ENCODE peak calls at places on chromosome 10, in nine cellular contexts. One of them, this sample, is unnamed.
A peak's percentile ranks its signal among the peaks of the same experiment; 100 is the strongest.

GRCh38 chr10:126387931-126388911 is at the start of gene ADAM12:
- DNase-seq in activated T-cell treated with anti-CD3 and anti-CD28 coated beads for 4 hours: no peak
- DNase-seq in activated CD4-positive, alpha-beta T cell treated with anti-CD3 and anti-CD28 coated beads, Interleukin-2, amount 50 U/mL, for 24 hours: no peak
- DNase-seq in effector memory CD8-positive, alpha-beta T cell: peak; percentile 20
- DNase-seq in stimulated activated effector memory CD8-positive, alpha-beta T cell treated with anti-CD3 and anti-CD28 coated beads, Interleukin-12 subunit alpha, Interleukin-12 subunit beta, amount 100 ng/mL, for 72 hours: no peak
- DNase-seq in CD8-positive, alpha-beta memory T cell: peak; percentile 16
- DNase-seq in NCI-H345: no peak
- DNase-seq in left lung: no peak
- DNase-seq in HEK293T: no peak
- DNase-seq in this sample: no peak

GRCh38 chr10:131452926-131453771 is 141.6 kb upstream of the TCERG1L start:
- DNase-seq in HEK293T: no peak
- DNase-seq in activated CD4-positive, alpha-beta T cell treated with anti-CD3 and anti-CD28 coated beads, Interleukin-2, amount 50 U/mL, for 24 hours: no peak
- DNase-seq in CD8-positive, alpha-beta memory T cell: no peak
- DNase-seq in left lung: no peak
- DNase-seq in stimulated activated effector memory CD8-positive, alpha-beta T cell treated with anti-CD3 and anti-CD28 coated beads, Interleukin-12 subunit alpha, Interleukin-12 subunit beta, amount 100 ng/mL, for 72 hours: no peak
- DNase-seq in NCI-H345: no peak
- DNase-seq in activated T-cell treated with anti-CD3 and anti-CD28 coated beads for 4 hours: no peak
- DNase-seq in effector memory CD8-positive, alpha-beta T cell: no peak
- DNase-seq in this sample: no peak

GRCh38 chr10:77504870-77505257 is 132.7 kb downstream of the KCNMA1 start:
- DNase-seq in activated CD4-positive, alpha-beta T cell treated with anti-CD3 and anti-CD28 coated beads, Interleukin-2, amount 50 U/mL, for 24 hours: no peak
- DNase-seq in CD8-positive, alpha-beta memory T cell: no peak
- DNase-seq in stimulated activated effector memory CD8-positive, alpha-beta T cell treated with anti-CD3 and anti-CD28 coated beads, Interleukin-12 subunit alpha, Interleukin-12 subunit beta, amount 100 ng/mL, for 72 hours: no peak
- DNase-seq in HEK293T: no peak
- DNase-seq in activated T-cell treated with anti-CD3 and anti-CD28 coated beads for 4 hours: no peak
- DNase-seq in left lung: peak; percentile 49
- DNase-seq in NCI-H345: no peak
- DNase-seq in effector memory CD8-positive, alpha-beta T cell: no peak
- DNase-seq in this sample: peak; percentile 89

GRCh38 chr10:77355844-77356243 is 281.8 kb downstream of the KCNMA1 start:
- DNase-seq in NCI-H345: no peak
- DNase-seq in left lung: no peak
- DNase-seq in activated T-cell treated with anti-CD3 and anti-CD28 coated beads for 4 hours: no peak
- DNase-seq in effector memory CD8-positive, alpha-beta T cell: no peak
- DNase-seq in stimulated activated effector memory CD8-positive, alpha-beta T cell treated with anti-CD3 and anti-CD28 coated beads, Interleukin-12 subunit alpha, Interleukin-12 subunit beta, amount 100 ng/mL, for 72 hours: no peak
- DNase-seq in activated CD4-positive, alpha-beta T cell treated with anti-CD3 and anti-CD28 coated beads, Interleukin-2, amount 50 U/mL, for 24 hours: no peak
- DNase-seq in CD8-positive, alpha-beta memory T cell: no peak
- DNase-seq in HEK293T: no peak
- DNase-seq in this sample: no peak

GRCh38 chr10:53403688-53404087 is 631.1 kb upstream of the MBL2 start:
- DNase-seq in left lung: no peak
- DNase-seq in effector memory CD8-positive, alpha-beta T cell: no peak
- DNase-seq in NCI-H345: peak; percentile 37
- DNase-seq in HEK293T: no peak
- DNase-seq in stimulated activated effector memory CD8-positive, alpha-beta T cell treated with anti-CD3 and anti-CD28 coated beads, Interleukin-12 subunit alpha, Interleukin-12 subunit beta, amount 100 ng/mL, for 72 hours: no peak
- DNase-seq in activated CD4-positive, alpha-beta T cell treated with anti-CD3 and anti-CD28 coated beads, Interleukin-2, amount 50 U/mL, for 24 hours: no peak
- DNase-seq in CD8-positive, alpha-beta memory T cell: no peak
- DNase-seq in activated T-cell treated with anti-CD3 and anti-CD28 coated beads for 4 hours: no peak
- DNase-seq in this sample: peak; percentile 31

GRCh38 chr10:42977032-42977416 is 99.8 kb upstream of the RET start:
- DNase-seq in left lung: peak; percentile 19
- DNase-seq in effector memory CD8-positive, alpha-beta T cell: no peak
- DNase-seq in HEK293T: no peak
- DNase-seq in NCI-H345: no peak
- DNase-seq in stimulated activated effector memory CD8-positive, alpha-beta T cell treated with anti-CD3 and anti-CD28 coated beads, Interleukin-12 subunit alpha, Interleukin-12 subunit beta, amount 100 ng/mL, for 72 hours: no peak
- DNase-seq in CD8-positive, alpha-beta memory T cell: no peak
- DNase-seq in activated CD4-positive, alpha-beta T cell treated with anti-CD3 and anti-CD28 coated beads, Interleukin-2, amount 50 U/mL, for 24 hours: no peak
- DNase-seq in activated T-cell treated with anti-CD3 and anti-CD28 coated beads for 4 hours: no peak
- DNase-seq in this sample: no peak

GRCh38 chr10:127441350-127442219 is 107.5 kb upstream of the NPS start:
- DNase-seq in NCI-H345: no peak
- DNase-seq in left lung: no peak
- DNase-seq in activated T-cell treated with anti-CD3 and anti-CD28 coated beads for 4 hours: no peak
- DNase-seq in effector memory CD8-positive, alpha-beta T cell: no peak
- DNase-seq in HEK293T: no peak
- DNase-seq in stimulated activated effector memory CD8-positive, alpha-beta T cell treated with anti-CD3 and anti-CD28 coated beads, Interleukin-12 subunit alpha, Interleukin-12 subunit beta, amount 100 ng/mL, for 72 hours: no peak
- DNase-seq in activated CD4-positive, alpha-beta T cell treated with anti-CD3 and anti-CD28 coated beads, Interleukin-2, amount 50 U/mL, for 24 hours: no peak
- DNase-seq in CD8-positive, alpha-beta memory T cell: no peak
- DNase-seq in this sample: peak; percentile 49

GRCh38 chr10:69914373-69915268 is 112.9 kb downstream of the COL13A1 start:
- DNase-seq in NCI-H345: peak; percentile 27
- DNase-seq in activated CD4-positive, alpha-beta T cell treated with anti-CD3 and anti-CD28 coated beads, Interleukin-2, amount 50 U/mL, for 24 hours: peak; percentile 35
- DNase-seq in effector memory CD8-positive, alpha-beta T cell: peak; percentile 36
- DNase-seq in stimulated activated effector memory CD8-positive, alpha-beta T cell treated with anti-CD3 and anti-CD28 coated beads, Interleukin-12 subunit alpha, Interleukin-12 subunit beta, amount 100 ng/mL, for 72 hours: peak; percentile 78
- DNase-seq in activated T-cell treated with anti-CD3 and anti-CD28 coated beads for 4 hours: peak; percentile 24
- DNase-seq in HEK293T: peak; percentile 85
- DNase-seq in CD8-positive, alpha-beta memory T cell: peak; percentile 14
- DNase-seq in left lung: peak; percentile 63
- DNase-seq in this sample: no peak

GRCh38 chr10:20990604-20991003 is 93.5 kb upstream of the NEBL start:
- DNase-seq in left lung: no peak
- DNase-seq in stimulated activated effector memory CD8-positive, alpha-beta T cell treated with anti-CD3 and anti-CD28 coated beads, Interleukin-12 subunit alpha, Interleukin-12 subunit beta, amount 100 ng/mL, for 72 hours: no peak
- DNase-seq in CD8-positive, alpha-beta memory T cell: no peak
- DNase-seq in activated T-cell treated with anti-CD3 and anti-CD28 coated beads for 4 hours: no peak
- DNase-seq in activated CD4-positive, alpha-beta T cell treated with anti-CD3 and anti-CD28 coated beads, Interleukin-2, amount 50 U/mL, for 24 hours: no peak
- DNase-seq in NCI-H345: no peak
- DNase-seq in effector memory CD8-positive, alpha-beta T cell: no peak
- DNase-seq in HEK293T: no peak
- DNase-seq in this sample: no peak

GRCh38 chr10:47009215-47009838 is 98.1 kb downstream of the PTPN20 start:
- DNase-seq in CD8-positive, alpha-beta memory T cell: no peak
- DNase-seq in activated CD4-positive, alpha-beta T cell treated with anti-CD3 and anti-CD28 coated beads, Interleukin-2, amount 50 U/mL, for 24 hours: no peak
- DNase-seq in NCI-H345: no peak
- DNase-seq in activated T-cell treated with anti-CD3 and anti-CD28 coated beads for 4 hours: no peak
- DNase-seq in left lung: no peak
- DNase-seq in stimulated activated effector memory CD8-positive, alpha-beta T cell treated with anti-CD3 and anti-CD28 coated beads, Interleukin-12 subunit alpha, Interleukin-12 subunit beta, amount 100 ng/mL, for 72 hours: no peak
- DNase-seq in HEK293T: no peak
- DNase-seq in effector memory CD8-positive, alpha-beta T cell: no peak
- DNase-seq in this sample: no peak

GRCh38 chr10:58932821-58933314 is 243.6 kb upstream of the PHYHIPL start:
- DNase-seq in effector memory CD8-positive, alpha-beta T cell: no peak
- DNase-seq in activated CD4-positive, alpha-beta T cell treated with anti-CD3 and anti-CD28 coated beads, Interleukin-2, amount 50 U/mL, for 24 hours: no peak
- DNase-seq in left lung: no peak
- DNase-seq in activated T-cell treated with anti-CD3 and anti-CD28 coated beads for 4 hours: no peak
- DNase-seq in NCI-H345: no peak
- DNase-seq in HEK293T: no peak
- DNase-seq in stimulated activated effector memory CD8-positive, alpha-beta T cell treated with anti-CD3 and anti-CD28 coated beads, Interleukin-12 subunit alpha, Interleukin-12 subunit beta, amount 100 ng/mL, for 72 hours: no peak
- DNase-seq in CD8-positive, alpha-beta memory T cell: no peak
- DNase-seq in this sample: no peak